ENCODE peak calls at places on chromosomes 16 and 17, in six cellular contexts. T, L, F, K, I and V are unnamed samples.
A peak's percentile ranks its signal among the peaks of the same experiment; 100 is the strongest.

GRCh38 chr16:21943571-21943970 is 9.6 kb upstream of the UQCRC2 start:
- DNase-seq in I (no peak), K (no peak), F (no peak), L (no peak), T (no peak), V (no peak)

GRCh38 chr16:19008770-19009169 is 25.0 kb downstream of the TMC7 start:
- DNase-seq in K (no peak), L (no peak), F (no peak), T (no peak), I (no peak), V (peak; percentile 36)

GRCh38 chr17:68461122-68461539 is 3.8 kb upstream of the WIPI1 start:
- DNase-seq in T (no peak), F (no peak), K (no peak), L (no peak), I (no peak), V (no peak)

GRCh38 chr16:69100046-69100765 is 5.2 kb upstream of the HAS3 start:
- DNase-seq in L (no peak), I (no peak), K (peak; percentile 68), F (no peak), T (no peak), V (no peak)

GRCh38 chr16:1550061-1550460 is 16.6 kb downstream of the TMEM204 start:
- DNase-seq in T (no peak), F (no peak), K (no peak), L (no peak), I (no peak), V (no peak)

GRCh38 chr17:5815396-5815795 is 231.1 kb upstream of the NLRP1 start:
- DNase-seq in K (no peak), I (no peak), T (no peak), F (no peak), L (no peak), V (no peak)

GRCh38 chr17:54785643-54786258 is 114.9 kb upstream of the TOM1L1 start:
- DNase-seq in I (no peak), F (no peak), L (no peak), T (no peak), K (peak; percentile 8), V (no peak)

GRCh38 chr17:1997587-1998425 is 27.3 kb downstream of the RTN4RL1 start:
- DNase-seq in K (no peak), L (no peak), T (no peak), F (no peak), I (peak; percentile 89), V (no peak)

GRCh38 chr16:25419681-25420080 is 162.0 kb upstream of the ZKSCAN2 start:
- DNase-seq in T (no peak), F (no peak), L (no peak), I (no peak), K (no peak), V (no peak)

GRCh38 chr16:2842340-2843000 is 12.4 kb downstream of the ZG16B start:
- DNase-seq in K (peak; percentile 86), F (no peak), T (peak; percentile 82), I (peak; percentile 50), L (no peak), V (no peak)

GRCh38 chr16:1772362-1772907 is at the start of gene EME2:
- DNase-seq in T (no peak), K (no peak), F (no peak), L (no peak), I (no peak), V (no peak)

GRCh38 chr16:19829844-19830703 is 54.6 kb downstream of the GPRC5B start:
- DNase-seq in F (no peak), I (peak; percentile 46), T (no peak), K (no peak), L (no peak), V (no peak)

GRCh38 chr16:1481906-1482835 is 6.6 kb downstream of the PTX4 start:
- DNase-seq in F (peak; percentile 41), T (no peak), L (no peak), I (no peak), K (no peak), V (no peak)

GRCh38 chr17:7745748-7746470 is 28.4 kb downstream of the DNAH2 start:
- DNase-seq in K (no peak), F (peak; percentile 52), L (peak; percentile 98), T (peak; percentile 82), I (no peak), V (peak; percentile 52)

GRCh38 chr17:63173903-63174302 is 207.9 kb downstream of the TANC2 start:
- DNase-seq in K (no peak), T (no peak), L (peak; percentile 39), I (no peak), F (no peak), V (no peak)

GRCh38 chr17:6556121-6557039 is at the start of gene PITPNM3:
- DNase-seq in L (no peak), T (no peak), I (peak; percentile 40), K (no peak), F (no peak), V (no peak)

GRCh38 chr16:55209626-55210025 is 114.4 kb upstream of the IRX6 start:
- DNase-seq in I (no peak), T (no peak), L (no peak), K (no peak), F (no peak), V (no peak)

GRCh38 chr16:85716680-85717038 is 27.9 kb upstream of the GINS2 start:
- DNase-seq in F (no peak), I (no peak), L (no peak), T (peak; percentile 50), K (peak; percentile 44), V (no peak)

GRCh38 chr17:62819511-62820221 is 11.6 kb upstream of the MARCHF10 start:
- DNase-seq in F (peak; percentile 97), L (peak; percentile 90), I (peak; percentile 63), K (peak; percentile 69), T (peak; percentile 5), V (peak; percentile 91)

GRCh38 chr17:67594115-67594878 is 123.4 kb upstream of the NOL11 start:
- DNase-seq in L (no peak), I (no peak), F (no peak), T (no peak), K (no peak), V (no peak)

GRCh38 chr16:74724820-74725549 is 24.3 kb upstream of the MLKL start:
- DNase-seq in I (no peak), L (no peak), F (peak; percentile 70), T (no peak), K (no peak), V (peak; percentile 9)

GRCh38 chr16:86821933-86822332 is 243.6 kb downstream of the FOXL1 start:
- DNase-seq in T (no peak), L (no peak), K (no peak), F (no peak), I (no peak), V (no peak)

GRCh38 chr16:65336169-65336568 is 214.3 kb upstream of the CDH11 start:
- DNase-seq in T (no peak), L (peak; percentile 32), F (no peak), K (no peak), I (no peak), V (peak; percentile 83)

GRCh38 chr16:46911038-46911437 is 26.9 kb downstream of the GPT2 start:
- DNase-seq in T (no peak), F (no peak), K (no peak), I (no peak), L (no peak), V (no peak)

GRCh38 chr17:75090871-75091854 is 3.4 kb downstream of the SLC16A5 start:
- DNase-seq in F (no peak), I (peak; percentile 57), T (no peak), L (no peak), K (no peak), V (no peak)

GRCh38 chr17:73705594-73705993 is 61.3 kb upstream of the SDK2 start:
- DNase-seq in F (no peak), K (peak; percentile 96), L (no peak), I (no peak), T (peak; percentile 70), V (peak; percentile 71)

GRCh38 chr16:87328846-87329245 is 11.7 kb upstream of the C16orf95 start:
- DNase-seq in L (no peak), F (no peak), I (no peak), K (no peak), T (no peak), V (no peak)

DNA sequence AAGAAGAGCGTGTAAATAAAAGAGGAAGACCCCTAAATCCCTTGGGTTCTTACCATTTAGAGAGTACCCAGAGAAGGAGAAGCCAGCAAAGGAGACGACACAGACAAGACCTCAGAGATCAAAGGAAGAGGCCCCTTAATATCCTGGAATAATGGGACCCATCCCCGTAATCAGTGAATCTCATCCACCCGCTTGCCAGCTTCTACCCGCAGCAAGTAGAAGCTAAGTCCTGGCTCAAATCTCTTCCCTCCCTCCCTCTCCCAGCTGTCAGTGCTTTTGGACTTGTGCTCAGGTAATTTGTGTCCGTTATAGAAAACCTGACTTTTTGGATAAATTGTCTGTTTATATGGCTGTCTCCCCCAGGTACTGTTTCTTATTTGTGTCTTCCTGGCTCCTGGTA is 1.9 kb downstream of the LYRM1 start:
- DNase-seq in F (no peak), T (no peak), L (no peak), I (no peak), K (no peak), V (no peak)
- H3K4me3 ChIP-seq in F (no peak overlapping the region), T (no peak overlapping the region), L (no peak overlapping the region), I (no peak overlapping the region), K (no peak overlapping the region), V (no peak overlapping the region)

GRCh38 chr17:81429813-81430510 is 34.7 kb downstream of the BAHCC1 start:
- DNase-seq in L (no peak), K (peak; percentile 74), F (no peak), T (peak; percentile 71), I (no peak), V (no peak)
- TF ChIP-seq CTCF in L (peak; percentile 10), K (no peak), F (no peak), T (peak; percentile 5), I (no peak), V (no peak)

GRCh38 chr16:12901597-12902436 is at the start of gene SHISA9:
- DNase-seq in I (no peak), F (no peak), K (no peak), L (no peak), T (no peak), V (no peak)
- H3K27me3 ChIP-seq in I (peaks cover 58% of the 10 kb centered on the region), F (peaks cover 5% of the 10 kb centered on the region), K (peaks cover 53% of the 10 kb centered on the region), L (peaks cover 45% of the 10 kb centered on the region), T (peaks cover 55% of the 10 kb centered on the region), V (peaks cover 30% of the 10 kb centered on the region)

GRCh38 chr17:50944054-50944901 is 78.1 kb upstream of the TOB1 start:
- DNase-seq in I (peak; percentile 97), K (peak; percentile 85), L (peak; percentile 24), T (peak; percentile 65), F (no peak), V (no peak)

GRCh38 chr17:50944902-50945720 is 79.0 kb upstream of the TOB1 start:
- DNase-seq in T (no peak), K (no peak), F (no peak), L (no peak), I (no peak), V (no peak)

GRCh38 chr17:50946223-50946890 is 80.2 kb upstream of the TOB1 start:
- DNase-seq in K (no peak), T (no peak), I (peak; percentile 25), L (no peak), F (no peak), V (no peak)

GRCh38 chr17:50945779-50946222 is 79.6 kb upstream of the TOB1 start:
- DNase-seq in L (no peak), T (no peak), I (no peak), F (no peak), K (no peak), V (no peak)

DNA sequence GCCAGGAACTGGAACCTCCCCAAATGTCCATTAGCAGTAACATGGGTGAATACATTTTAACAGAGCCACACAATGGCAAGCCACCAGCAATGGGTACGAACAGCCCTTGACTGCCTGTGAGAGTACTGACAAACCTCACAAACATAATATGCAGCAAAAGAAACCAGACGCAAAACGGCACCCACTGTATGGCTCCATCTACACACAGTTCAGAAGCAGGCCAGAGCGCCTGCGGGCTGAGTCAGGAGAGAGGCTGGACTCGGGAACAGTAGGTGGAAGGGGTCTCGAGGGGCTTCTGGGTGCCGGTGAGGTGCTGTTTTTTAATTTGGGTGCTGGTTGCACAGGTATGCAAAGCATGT is 77.4 kb upstream of the TOB1 start:
- DNase-seq in L (no peak), F (no peak), I (peak; percentile 58), T (no peak), K (peak; percentile 68), V (no peak)
- H3K4me3 ChIP-seq in L (no peak overlapping the region), F (no peak overlapping the region), I (peak overlapping the region; percentile 48), T (no peak overlapping the region), K (peak overlapping the region; percentile 64), V (no peak overlapping the region)